ENCODE peak calls at places on chromosomes 3 and 15, in seven cellular contexts. L, C, O, V, M, A and T are unnamed samples.

GRCh38 chr3:196440041-196440537 is 7.9 kb upstream of the UBXN7 start:
- DNase-seq in C (no peak), L (peak), M (no peak), O (peak), A (no peak), V (no peak), T (no peak)

GRCh38 chr3:105836533-105836932 is 32.3 kb downstream of the CBLB start:
- DNase-seq in A (no peak), L (peak), O (no peak), C (no peak), V (no peak), M (peak), T (no peak)

GRCh38 chr3:124582621-124583437 is 147.4 kb upstream of the UMPS start:
- DNase-seq in M (no peak), C (no peak), A (no peak), V (no peak), L (no peak), O (no peak), T (no peak)

GRCh38 chr15:28082891-28083688 is 16.0 kb downstream of the OCA2 start:
- DNase-seq in C (no peak), L (no peak), M (no peak), O (no peak), V (no peak), A (no peak), T (no peak)

GRCh38 chr15:67303490-67304363 is 49.1 kb downstream of the IQCH start:
- DNase-seq in L (peak), V (no peak), M (peak), A (no peak), C (no peak), O (no peak), T (no peak)

GRCh38 chr3:76733073-76733759 is 306.7 kb upstream of the ROBO2 start:
- DNase-seq in M (no peak), C (no peak), L (no peak), A (no peak), O (no peak), V (no peak), T (no peak)

GRCh38 chr3:42428830-42429229 is 18.4 kb upstream of the LYZL4 start:
- DNase-seq in M (no peak), A (no peak), V (no peak), O (no peak), C (no peak), L (no peak), T (no peak)

GRCh38 chr15:63133786-63134185 is 12.1 kb downstream of the LACTB start:
- DNase-seq in L (no peak), M (no peak), A (no peak), O (no peak), C (no peak), V (no peak), T (no peak)

GRCh38 chr3:156648086-156648485 is 26.3 kb upstream of the TIPARP start:
- DNase-seq in O (no peak), A (no peak), V (no peak), C (no peak), M (peak), L (peak), T (no peak)

GRCh38 chr3:113210608-113211369 is 568 bp upstream of the BOC start:
- DNase-seq in L (no peak), M (no peak), O (no peak), A (peak), V (no peak), C (no peak), T (no peak)

GRCh38 chr3:31432897-31433678 is 99.6 kb upstream of the STT3B start:
- DNase-seq in O (no peak), L (no peak), A (no peak), M (no peak), C (no peak), V (no peak), T (no peak)

GRCh38 chr15:34114739-34115138 is 12.9 kb downstream of the PGBD4 start:
- DNase-seq in M (no peak), L (no peak), A (no peak), O (no peak), V (no peak), C (no peak), T (no peak)

GRCh38 chr3:156448300-156448699 is 106.6 kb downstream of the SSR3 start:
- DNase-seq in M (peak), C (no peak), V (no peak), L (peak), O (no peak), A (peak), T (no peak)

GRCh38 chr3:50318163-50318562 is 4.4 kb downstream of the HYAL2 start:
- DNase-seq in A (no peak), M (no peak), C (no peak), L (no peak), V (no peak), O (no peak), T (no peak)

GRCh38 chr3:43194490-43195115 is 88.7 kb upstream of the POMGNT2 start:
- DNase-seq in M (no peak), L (peak), A (no peak), V (no peak), C (no peak), O (no peak), T (no peak)

GRCh38 chr3:128324911-128325592 is 141.6 kb downstream of the DNAJB8 start:
- DNase-seq in M (no peak), C (peak), A (peak), V (no peak), O (no peak), L (no peak), T (no peak)

GRCh38 chr15:64092864-64093626 is 593 bp downstream of the CIAO2A start:
- DNase-seq in V (no peak), M (peak), L (peak), A (peak), C (peak), O (peak), T (peak)

GRCh38 chr15:69829974-69830373 is 267.7 kb downstream of the TLE3 start:
- DNase-seq in O (no peak), V (no peak), A (no peak), C (no peak), L (no peak), M (no peak), T (no peak)

GRCh38 chr15:70062321-70062956 is 35.3 kb downstream of the TLE3 start:
- DNase-seq in L (peak), O (peak), C (peak), V (peak), A (no peak), M (no peak), T (no peak)

GRCh38 chr15:32743411-32744145 is 25.8 kb downstream of the GREM1 start:
- DNase-seq in O (no peak), V (no peak), A (no peak), C (no peak), M (no peak), L (no peak), T (no peak)

GRCh38 chr15:25515633-25516032 is 76.8 kb upstream of the UBE3A start:
- DNase-seq in A (no peak), L (no peak), C (no peak), O (no peak), V (no peak), M (no peak), T (no peak)

GRCh38 chr15:27993996-27994775 is 104.9 kb downstream of the OCA2 start:
- DNase-seq in C (no peak), M (no peak), V (no peak), O (no peak), L (no peak), A (no peak), T (no peak)

GRCh38 chr3:195204360-195205166 is 66.4 kb downstream of the XXYLT1 start:
- DNase-seq in O (peak), V (no peak), C (peak), L (peak), M (no peak), A (no peak), T (no peak)

GRCh38 chr15:56739964-56740640 is 6.8 kb upstream of the ZNF280D start:
- DNase-seq in V (no peak), L (no peak), O (no peak), M (peak), C (no peak), A (peak), T (no peak)

GRCh38 chr3:139540686-139541085 is 1.1 kb upstream of the RBP1 start:
- DNase-seq in C (no peak), A (no peak), L (no peak), V (no peak), O (no peak), M (no peak), T (no peak)

GRCh38 chr3:168884353-168884903 is 779.1 kb downstream of the MECOM start:
- DNase-seq in V (no peak), M (peak), A (no peak), O (no peak), C (peak), L (peak), T (no peak)

GRCh38 chr3:10263549-10264363 is 15.5 kb downstream of the TATDN2 start:
- DNase-seq in C (no peak), O (no peak), A (peak), L (peak), V (no peak), M (peak), T (no peak)
- TF ChIP-seq CTCF in C (peak), O (peak), A (peak), L (peak), V (peak), M (peak), T (no peak)

GRCh38 chr3:14650193-14650592 is 1.4 kb upstream of the CCDC174 start:
- DNase-seq in C (no peak), O (no peak), V (no peak), A (no peak), M (no peak), L (no peak), T (no peak)
- TF ChIP-seq CTCF in C (no peak), O (no peak), V (no peak), A (no peak), M (no peak), L (no peak), T (no peak)

DNA sequence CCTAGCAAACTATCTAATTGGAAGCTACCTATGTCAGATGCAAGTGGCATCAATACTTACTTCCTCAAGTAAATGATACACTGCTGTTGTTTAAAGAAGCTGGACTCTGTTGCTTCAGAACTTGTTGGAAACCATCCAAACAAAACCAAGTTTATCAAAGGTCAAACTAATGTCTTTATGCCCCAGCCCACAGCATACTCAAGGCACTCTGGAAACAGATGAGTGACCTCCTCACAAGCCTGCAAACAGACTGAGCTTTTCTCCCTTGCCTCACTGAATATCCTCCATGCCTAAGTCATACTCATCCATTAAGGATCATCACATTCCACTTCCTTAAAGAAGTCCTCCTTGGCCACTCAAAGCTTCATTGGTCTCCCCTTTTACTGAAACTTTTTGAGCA is 107.3 kb upstream of the ACP3 start:
- DNase-seq in A (no peak), V (no peak), M (no peak), C (no peak), O (no peak), L (no peak), T (no peak)
- TF ChIP-seq CTCF in A (no peak), V (no peak), M (no peak), C (no peak), O (no peak), L (no peak), T (no peak)

GRCh38 chr15:58980351-58980939 is 7.0 kb upstream of the RNF111 start:
- DNase-seq in V (no peak), C (no peak), M (no peak), O (no peak), L (no peak), A (no peak), T (no peak)
- TF ChIP-seq CTCF in V (peak), C (peak), M (peak), O (peak), L (no peak), A (peak), T (no peak)

GRCh38 chr3:133865136-133865855 is 30.4 kb downstream of the RAB6B start:
- DNase-seq in C (no peak), O (no peak), V (peak), M (no peak), L (no peak), A (no peak), T (no peak)
- TF ChIP-seq CTCF in C (no peak), O (no peak), V (no peak), M (peak), L (peak), A (peak), T (no peak)

DNA sequence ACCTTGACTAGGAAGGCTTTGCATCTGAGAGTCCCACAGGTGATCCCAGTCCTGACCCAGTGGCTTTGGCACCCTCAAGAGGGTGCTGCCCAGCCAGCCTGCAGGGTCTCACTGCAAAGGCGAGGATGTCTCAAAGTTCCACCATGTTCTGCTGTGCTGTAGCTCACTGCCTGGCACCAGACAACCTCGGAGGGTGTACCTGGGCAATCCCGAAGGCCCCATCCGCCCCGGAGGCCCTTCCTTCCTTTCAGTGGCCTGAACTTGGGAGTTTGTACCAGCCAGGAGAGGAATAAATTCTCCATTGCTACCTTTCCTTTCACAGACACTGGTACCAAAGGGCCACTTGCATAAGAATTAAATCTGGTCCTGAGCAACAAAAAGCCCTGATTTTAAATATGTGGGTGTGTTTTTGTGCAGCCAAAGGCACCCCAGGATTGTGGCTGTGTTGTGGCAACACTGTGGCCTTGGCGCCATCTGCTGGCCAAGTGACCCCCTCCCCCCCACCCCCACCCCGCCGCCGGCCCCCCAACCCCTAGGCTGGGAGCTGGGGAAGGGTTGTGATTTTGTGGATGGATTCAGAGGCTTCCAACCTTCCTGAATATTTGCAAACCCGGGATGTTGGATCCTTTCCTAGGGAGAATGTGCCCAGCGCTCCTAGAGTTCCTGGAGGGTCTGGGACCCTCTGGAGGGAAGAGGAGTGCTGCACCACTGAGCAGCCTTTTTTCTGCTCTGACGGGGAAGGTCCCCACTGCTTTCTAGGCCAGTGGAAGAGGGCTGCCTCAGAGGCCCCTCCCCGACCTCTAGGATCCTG is 9.7 kb upstream of the PTPN23 start:
- DNase-seq in L (no peak), M (no peak), V (no peak), A (peak), C (no peak), O (no peak), T (no peak)
- TF ChIP-seq CTCF in L (peak), M (no peak), V (peak), A (peak), C (no peak), O (peak), T (no peak)

GRCh38 chr15:78076231-78077052 is 1.1 kb downstream of the TBC1D2B start:
- DNase-seq in L (no peak), O (no peak), A (no peak), M (no peak), V (no peak), C (no peak), T (no peak)
- TF ChIP-seq CTCF in L (peak), O (no peak), A (peak), M (no peak), V (no peak), C (no peak), T (no peak)

DNA sequence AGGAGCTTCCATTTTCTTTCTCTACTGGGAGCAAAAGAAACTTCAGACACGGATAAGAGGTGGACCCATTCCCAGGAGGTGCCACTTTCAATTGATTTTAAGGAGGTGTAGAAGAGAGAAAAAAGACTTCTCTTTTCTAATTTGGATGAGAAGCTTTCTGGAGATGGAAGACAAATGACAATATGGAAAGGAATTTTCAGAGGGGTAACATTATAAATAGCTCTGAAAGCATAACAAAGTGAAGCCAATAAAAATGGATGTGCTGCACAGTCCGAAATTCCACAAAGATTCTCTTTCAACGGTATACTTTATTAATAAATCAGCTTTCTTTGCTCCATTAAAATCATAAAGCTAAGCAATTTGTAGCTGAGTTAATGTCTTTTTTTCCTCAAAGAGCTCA is 607.2 kb upstream of the MDFIC2 start:
- DNase-seq in O (no peak), L (no peak), A (no peak), M (no peak), V (no peak), C (no peak), T (no peak)
- TF ChIP-seq CTCF in O (no peak), L (no peak), A (no peak), M (no peak), V (no peak), C (no peak), T (no peak)

GRCh38 chr15:72532991-72533601 is 59.0 kb downstream of the ARIH1 start:
- DNase-seq in O (no peak), C (no peak), V (no peak), A (peak), L (no peak), M (no peak), T (no peak)
- TF ChIP-seq CTCF in O (peak), C (no peak), V (peak), A (peak), L (peak), M (no peak), T (no peak)